ENCODE peak calls at places on chromosomes 13 and 19, in seven cellular contexts. One of them, this sample, is unnamed. For H3K4me1 and H3K27me3, the result is how much of the 10 kb centered on the place peaks cover.

GRCh38 chr13:106915146-106915545 is 347.2 kb upstream of the ARGLU1 start:
- DNase-seq in breast epithelium: no peak
- DNase-seq in aorta: no peak
- DNase-seq in right cardiac atrium: no peak
- DNase-seq in hepatocyte: no peak
- DNase-seq in BE2C: no peak
- DNase-seq in PC-3: no peak
- DNase-seq in this sample: no peak

GRCh38 chr19:48351341-48351752 is 12.4 kb downstream of the TMEM143 start:
- DNase-seq in breast epithelium: no peak
- DNase-seq in aorta: peak
- DNase-seq in right cardiac atrium: peak
- DNase-seq in hepatocyte: peak
- DNase-seq in BE2C: peak
- DNase-seq in PC-3: peak
- DNase-seq in this sample: peak

GRCh38 chr13:56166864-56167263 is 973.9 kb upstream of the PRR20A start:
- DNase-seq in breast epithelium: no peak
- DNase-seq in aorta: no peak
- DNase-seq in right cardiac atrium: no peak
- DNase-seq in hepatocyte: no peak
- DNase-seq in BE2C: no peak
- DNase-seq in PC-3: no peak
- DNase-seq in this sample: no peak

GRCh38 chr19:49875801-49876421 is 1.2 kb downstream of the AKT1S1 start:
- DNase-seq in breast epithelium: no peak
- DNase-seq in aorta: peak
- DNase-seq in right cardiac atrium: peak
- DNase-seq in hepatocyte: peak
- DNase-seq in BE2C: peak
- DNase-seq in PC-3: peak
- DNase-seq in this sample: peak

GRCh38 chr13:63541336-63541735 is 2125.7 kb upstream of the PCDH20 start:
- DNase-seq in breast epithelium: no peak
- DNase-seq in aorta: no peak
- DNase-seq in right cardiac atrium: no peak
- DNase-seq in hepatocyte: no peak
- DNase-seq in BE2C: no peak
- DNase-seq in PC-3: no peak
- DNase-seq in this sample: no peak

GRCh38 chr19:16660763-16661479 is at the start of gene TMEM38A:
- DNase-seq in breast epithelium: peak
- DNase-seq in aorta: peak
- DNase-seq in right cardiac atrium: peak
- DNase-seq in hepatocyte: peak
- DNase-seq in BE2C: peak
- DNase-seq in PC-3: peak
- DNase-seq in this sample: peak

GRCh38 chr13:50893211-50893852 is 16.3 kb upstream of the RNASEH2B start:
- DNase-seq in breast epithelium: no peak
- DNase-seq in aorta: no peak
- DNase-seq in right cardiac atrium: no peak
- DNase-seq in hepatocyte: no peak
- DNase-seq in BE2C: no peak
- DNase-seq in PC-3: no peak
- DNase-seq in this sample: no peak

GRCh38 chr13:32426981-32427851 is 714 bp downstream of the N4BP2L1 start:
- DNase-seq in breast epithelium: peak
- DNase-seq in aorta: peak
- DNase-seq in right cardiac atrium: peak
- DNase-seq in hepatocyte: peak
- DNase-seq in BE2C: peak
- DNase-seq in PC-3: no peak
- DNase-seq in this sample: peak

GRCh38 chr13:30362005-30362788 is 54.8 kb upstream of the KATNAL1 start:
- DNase-seq in breast epithelium: no peak
- DNase-seq in aorta: no peak
- DNase-seq in right cardiac atrium: no peak
- DNase-seq in hepatocyte: no peak
- DNase-seq in BE2C: no peak
- DNase-seq in PC-3: no peak
- DNase-seq in this sample: no peak

GRCh38 chr19:18396471-18397241 is 766 bp downstream of the LRRC25 start:
- DNase-seq in breast epithelium: no peak
- DNase-seq in aorta: no peak
- DNase-seq in right cardiac atrium: no peak
- DNase-seq in hepatocyte: no peak
- DNase-seq in BE2C: no peak
- DNase-seq in PC-3: no peak
- DNase-seq in this sample: no peak

GRCh38 chr13:33388254-33388998 is 102.9 kb upstream of the STARD13 start:
- DNase-seq in breast epithelium: no peak
- DNase-seq in aorta: no peak
- DNase-seq in right cardiac atrium: no peak
- DNase-seq in hepatocyte: peak
- DNase-seq in BE2C: no peak
- DNase-seq in PC-3: no peak
- DNase-seq in this sample: no peak

GRCh38 chr13:79369226-79369625 is 36.8 kb downstream of the RBM26 start:
- DNase-seq in breast epithelium: no peak
- DNase-seq in aorta: no peak
- DNase-seq in right cardiac atrium: no peak
- DNase-seq in hepatocyte: no peak
- DNase-seq in BE2C: no peak
- DNase-seq in PC-3: no peak
- DNase-seq in this sample: no peak

GRCh38 chr13:21219044-21219381 is 42.6 kb downstream of the MRPL57 start:
- DNase-seq in breast epithelium: no peak
- DNase-seq in aorta: no peak
- DNase-seq in right cardiac atrium: no peak
- DNase-seq in hepatocyte: no peak
- DNase-seq in BE2C: no peak
- DNase-seq in PC-3: no peak
- DNase-seq in this sample: no peak
- H3K4me1 ChIP-seq in breast epithelium: under half
- H3K4me1 ChIP-seq in aorta: under half
- H3K4me1 ChIP-seq in right cardiac atrium: under half
- H3K4me1 ChIP-seq in hepatocyte: under half
- H3K4me1 ChIP-seq in BE2C: under half
- H3K4me1 ChIP-seq in PC-3: under half
- H3K4me1 ChIP-seq in this sample: under half

GRCh38 chr19:14166448-14166847 is 30.1 kb upstream of the ASF1B start:
- DNase-seq in breast epithelium: no peak
- DNase-seq in aorta: no peak
- DNase-seq in right cardiac atrium: no peak
- DNase-seq in hepatocyte: no peak
- DNase-seq in BE2C: no peak
- DNase-seq in PC-3: no peak
- DNase-seq in this sample: no peak

GRCh38 chr19:14168993-14169392 is 32.6 kb upstream of the ASF1B start:
- DNase-seq in breast epithelium: no peak
- DNase-seq in aorta: no peak
- DNase-seq in right cardiac atrium: no peak
- DNase-seq in hepatocyte: no peak
- DNase-seq in BE2C: no peak
- DNase-seq in PC-3: no peak
- DNase-seq in this sample: no peak

GRCh38 chr19:14168259-14168972 is 32.0 kb upstream of the ASF1B start:
- DNase-seq in breast epithelium: no peak
- DNase-seq in aorta: no peak
- DNase-seq in right cardiac atrium: no peak
- DNase-seq in hepatocyte: no peak
- DNase-seq in BE2C: peak
- DNase-seq in PC-3: no peak
- DNase-seq in this sample: no peak

GRCh38 chr19:14167013-14167593 is 30.7 kb upstream of the ASF1B start:
- DNase-seq in breast epithelium: no peak
- DNase-seq in aorta: no peak
- DNase-seq in right cardiac atrium: no peak
- DNase-seq in hepatocyte: no peak
- DNase-seq in BE2C: no peak
- DNase-seq in PC-3: no peak
- DNase-seq in this sample: no peak

GRCh38 chr19:14167594-14168138 is 31.3 kb upstream of the ASF1B start:
- DNase-seq in breast epithelium: no peak
- DNase-seq in aorta: no peak
- DNase-seq in right cardiac atrium: peak
- DNase-seq in hepatocyte: no peak
- DNase-seq in BE2C: no peak
- DNase-seq in PC-3: no peak
- DNase-seq in this sample: no peak
- H3K4me3 ChIP-seq in breast epithelium: no peak
- H3K4me3 ChIP-seq in aorta: no peak
- H3K4me3 ChIP-seq in right cardiac atrium: no peak
- H3K4me3 ChIP-seq in hepatocyte: no peak
- H3K4me3 ChIP-seq in BE2C: no peak
- H3K4me3 ChIP-seq in PC-3: no peak
- H3K4me3 ChIP-seq in this sample: peak

DNA sequence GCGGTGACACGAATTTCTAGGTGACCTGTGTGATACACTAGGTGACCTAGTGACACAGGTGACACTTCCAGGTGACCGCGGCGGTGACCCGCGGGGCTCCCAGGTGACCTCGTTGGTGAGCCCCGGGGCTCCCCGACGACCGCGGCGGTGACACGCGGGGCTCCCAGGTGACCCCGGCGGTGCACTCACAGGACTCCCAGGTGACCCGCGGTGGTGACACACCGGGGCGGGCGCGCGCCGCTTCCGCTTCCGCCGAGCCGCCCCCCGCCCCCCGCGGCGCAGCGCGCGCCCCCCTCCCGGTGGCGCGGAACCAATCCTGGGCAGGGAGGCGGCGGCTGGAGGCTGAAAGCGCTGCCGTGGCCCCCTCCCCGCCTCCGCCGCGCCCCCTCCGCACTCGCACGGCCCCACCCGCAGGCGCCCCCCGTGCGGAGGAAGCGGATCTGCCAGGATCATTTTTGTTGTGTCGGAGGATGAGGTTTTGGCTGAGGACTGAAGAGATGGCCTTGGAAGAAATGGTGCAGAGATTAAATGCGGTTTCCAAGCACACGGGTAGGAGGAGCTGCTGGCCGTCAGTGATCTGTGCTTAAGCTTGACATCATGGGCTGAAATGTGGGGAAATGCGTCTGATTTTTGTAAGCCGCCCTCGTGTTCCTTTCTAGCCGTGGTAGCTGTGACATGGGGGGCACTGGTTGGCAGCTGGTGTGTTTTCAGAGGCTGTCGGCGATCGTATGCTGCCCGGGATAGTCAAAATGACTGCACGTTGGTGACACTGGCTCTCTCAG is at the start of gene MCF2L:
- DNase-seq in breast epithelium: no peak
- DNase-seq in aorta: peak
- DNase-seq in right cardiac atrium: peak
- DNase-seq in hepatocyte: peak
- DNase-seq in BE2C: no peak
- DNase-seq in PC-3: peak
- DNase-seq in this sample: peak
- H3K27me3 ChIP-seq in breast epithelium: under half
- H3K27me3 ChIP-seq in aorta: under half
- H3K27me3 ChIP-seq in right cardiac atrium: under half
- H3K27me3 ChIP-seq in hepatocyte: under half
- H3K27me3 ChIP-seq in BE2C: under half
- H3K27me3 ChIP-seq in PC-3: under half
- H3K27me3 ChIP-seq in this sample: under half

GRCh38 chr13:46578590-46578975 is 25.6 kb downstream of the LRCH1 start:
- DNase-seq in breast epithelium: no peak
- DNase-seq in aorta: no peak
- DNase-seq in right cardiac atrium: no peak
- DNase-seq in hepatocyte: no peak
- DNase-seq in BE2C: no peak
- DNase-seq in PC-3: no peak
- DNase-seq in this sample: no peak

GRCh38 chr13:46577656-46578589 is 25.0 kb downstream of the LRCH1 start:
- DNase-seq in breast epithelium: no peak
- DNase-seq in aorta: no peak
- DNase-seq in right cardiac atrium: no peak
- DNase-seq in hepatocyte: peak
- DNase-seq in BE2C: no peak
- DNase-seq in PC-3: no peak
- DNase-seq in this sample: no peak

GRCh38 chr13:46572758-46573384 is 19.9 kb downstream of the LRCH1 start:
- DNase-seq in breast epithelium: no peak
- DNase-seq in aorta: no peak
- DNase-seq in right cardiac atrium: no peak
- DNase-seq in hepatocyte: no peak
- DNase-seq in BE2C: no peak
- DNase-seq in PC-3: no peak
- DNase-seq in this sample: no peak

GRCh38 chr13:46575843-46576242 is 22.9 kb downstream of the LRCH1 start:
- DNase-seq in breast epithelium: peak
- DNase-seq in aorta: no peak
- DNase-seq in right cardiac atrium: no peak
- DNase-seq in hepatocyte: no peak
- DNase-seq in BE2C: no peak
- DNase-seq in PC-3: peak
- DNase-seq in this sample: no peak

GRCh38 chr13:46575321-46575721 is 22.4 kb downstream of the LRCH1 start:
- DNase-seq in breast epithelium: no peak
- DNase-seq in aorta: no peak
- DNase-seq in right cardiac atrium: no peak
- DNase-seq in hepatocyte: peak
- DNase-seq in BE2C: no peak
- DNase-seq in PC-3: no peak
- DNase-seq in this sample: no peak
- H3K4me1 ChIP-seq in breast epithelium: under half
- H3K4me1 ChIP-seq in aorta: under half
- H3K4me1 ChIP-seq in right cardiac atrium: under half
- H3K4me1 ChIP-seq in hepatocyte: under half
- H3K4me1 ChIP-seq in BE2C: under half
- H3K4me1 ChIP-seq in PC-3: under half
- H3K4me1 ChIP-seq in this sample: half or more